ENCODE peak calls at places on chromosome 10, in eight cellular contexts. P is MCF 10A, C is brain microvascular endothelial cell, S is BJ, X is tibial nerve, Y is GM20000, L is endothelial cell, R is OCI-LY7. E is an unnamed sample.

GRCh38 chr10:119667562-119668328 is 16.6 kb downstream of the BAG3 start:
- DNase-seq in C (peak), R (no peak), X (peak), P (peak), S (peak), Y (no peak), L (no peak), E (no peak)

GRCh38 chr10:1687190-1687589 is 50.1 kb downstream of the ADARB2 start:
- DNase-seq in R (no peak), X (no peak), S (no peak), P (no peak), Y (no peak), C (no peak), L (no peak), E (no peak)

GRCh38 chr10:95655571-95656290 is 780 bp downstream of the ALDH18A1 start:
- DNase-seq in R (peak), P (peak), C (peak), Y (peak), X (no peak), L (no peak), S (no peak), E (no peak)

GRCh38 chr10:95246582-95247051 is 44.2 kb downstream of the PDLIM1 start:
- DNase-seq in P (peak), L (peak), C (peak), S (no peak), Y (peak), X (peak), R (peak), E (no peak)

GRCh38 chr10:114603943-114604342 is 54.1 kb downstream of the ABLIM1 start:
- DNase-seq in Y (no peak), R (no peak), P (no peak), C (no peak), S (no peak), X (no peak), L (no peak), E (peak)

GRCh38 chr10:95308389-95309302 is 17.8 kb upstream of the PDLIM1 start:
- DNase-seq in L (no peak), P (peak), S (peak), Y (no peak), X (peak), C (peak), R (no peak), E (no peak)

GRCh38 chr10:64731016-64731415 is 1209.8 kb downstream of the REEP3 start:
- DNase-seq in L (no peak), S (no peak), R (no peak), X (no peak), C (no peak), P (no peak), Y (no peak), E (no peak)

GRCh38 chr10:53361281-53361680 is 588.7 kb upstream of the MBL2 start:
- DNase-seq in S (no peak), X (no peak), C (no peak), Y (no peak), R (no peak), P (peak), L (no peak), E (no peak)

GRCh38 chr10:5573968-5574641 is 49.3 kb downstream of the CALML3 start:
- DNase-seq in L (no peak), S (no peak), P (no peak), C (no peak), X (no peak), R (peak), Y (no peak), E (no peak)

GRCh38 chr10:48653347-48653746 is 31.3 kb upstream of the WDFY4 start:
- DNase-seq in C (no peak), L (no peak), S (no peak), Y (no peak), P (no peak), X (no peak), R (no peak), E (no peak)

GRCh38 chr10:112585052-112585451 is 138.0 kb downstream of the VTI1A start:
- DNase-seq in X (no peak), S (no peak), C (peak), R (no peak), Y (no peak), L (no peak), P (peak), E (no peak)

GRCh38 chr10:129424978-129425377 is 42.1 kb upstream of the MGMT start:
- DNase-seq in R (no peak), X (no peak), P (no peak), C (no peak), L (no peak), Y (no peak), S (no peak), E (no peak)

GRCh38 chr10:132192991-132193670 is 6.4 kb downstream of the DPYSL4 start:
- DNase-seq in P (no peak), Y (no peak), C (no peak), X (no peak), S (no peak), L (no peak), R (no peak), E (peak)

GRCh38 chr10:101485681-101486554 is 102.1 kb downstream of the POLL start:
- DNase-seq in R (no peak), L (no peak), P (no peak), X (no peak), Y (no peak), S (no peak), C (no peak), E (no peak)

GRCh38 chr10:93437000-93437945 is 44.9 kb downstream of the MYOF start:
- DNase-seq in Y (no peak), P (peak), R (no peak), S (peak), C (peak), X (peak), L (peak), E (no peak)

GRCh38 chr10:70942125-70942524 is 53.8 kb upstream of the PCBD1 start:
- DNase-seq in P (no peak), C (no peak), S (no peak), L (no peak), X (no peak), Y (no peak), R (no peak), E (no peak)

GRCh38 chr10:102133373-102134195 is 744 bp downstream of the PPRC1 start:
- DNase-seq in C (peak), S (no peak), Y (peak), P (peak), L (peak), X (peak), R (peak), E (peak)

GRCh38 chr10:112393341-112393740 is 19.4 kb downstream of the ACSL5 start:
- DNase-seq in S (no peak), X (no peak), C (no peak), P (no peak), Y (no peak), L (no peak), R (no peak), E (no peak)

GRCh38 chr10:99276848-99277486 is 41.3 kb upstream of the HPSE2 start:
- DNase-seq in C (peak), S (no peak), L (no peak), P (peak), Y (no peak), X (no peak), R (peak), E (no peak)

GRCh38 chr10:125087897-125088215 is 72.5 kb downstream of the CTBP2 start:
- DNase-seq in C (no peak), P (no peak), S (no peak), Y (no peak), X (no peak), R (no peak), L (no peak), E (no peak)

GRCh38 chr10:79422178-79422892 is 23.1 kb downstream of the ZCCHC24 start:
- DNase-seq in P (peak), R (no peak), L (no peak), C (peak), X (peak), Y (no peak), S (peak), E (no peak)

GRCh38 chr10:8659982-8660381 is 605.5 kb downstream of the GATA3 start:
- DNase-seq in C (no peak), P (no peak), Y (no peak), X (no peak), L (no peak), S (no peak), R (no peak), E (no peak)

GRCh38 chr10:23361665-23362064 is 17.1 kb upstream of the C10orf67 start:
- DNase-seq in Y (no peak), X (no peak), L (no peak), P (no peak), S (no peak), R (no peak), C (no peak), E (no peak)
- TF ChIP-seq CTCF in Y (no peak), X (no peak), L (no peak), P (no peak), S (no peak), R (no peak), C (no peak), E (no peak)

GRCh38 chr10:78350286-78350685 is 316.6 kb downstream of the RPS24 start:
- DNase-seq in R (no peak), Y (no peak), X (no peak), L (no peak), P (no peak), C (no peak), S (no peak), E (no peak)

GRCh38 chr10:78354101-78354500 is 320.4 kb downstream of the RPS24 start:
- DNase-seq in S (no peak), L (no peak), P (no peak), X (no peak), Y (no peak), C (no peak), R (no peak), E (no peak)

GRCh38 chr10:78356291-78356915 is 322.7 kb downstream of the RPS24 start:
- DNase-seq in X (no peak), S (no peak), L (no peak), Y (no peak), C (no peak), P (no peak), R (no peak), E (no peak)

GRCh38 chr10:78351283-78351682 is 317.6 kb downstream of the RPS24 start:
- DNase-seq in P (no peak), R (no peak), C (no peak), Y (no peak), S (no peak), L (no peak), X (no peak), E (no peak)

DNA sequence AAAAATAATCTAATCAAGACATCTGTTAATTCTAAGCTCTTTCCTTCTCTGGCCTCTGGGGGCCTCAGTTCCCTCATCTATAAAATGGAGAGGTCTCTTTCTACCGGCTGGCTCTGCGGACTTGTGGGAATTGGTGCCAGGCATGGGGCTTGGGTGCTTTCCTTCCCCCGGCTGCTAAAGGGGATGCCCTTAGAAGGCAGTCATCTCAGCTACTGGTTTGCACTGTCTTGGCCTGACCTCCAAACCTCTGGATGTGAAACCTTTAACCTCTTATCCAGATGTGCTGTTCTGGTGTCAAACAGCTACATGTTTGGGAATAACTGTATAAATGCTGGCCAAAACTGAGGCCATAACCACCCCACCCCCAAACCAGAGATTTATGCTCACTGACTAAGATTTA is 320.0 kb downstream of the RPS24 start:
- DNase-seq in X (no peak), C (no peak), S (no peak), R (no peak), Y (no peak), L (no peak), P (no peak), E (no peak)
- TF ChIP-seq CTCF in X (no peak), C (peak), S (no peak), R (no peak), Y (no peak), L (no peak), P (no peak), E (no peak)

DNA sequence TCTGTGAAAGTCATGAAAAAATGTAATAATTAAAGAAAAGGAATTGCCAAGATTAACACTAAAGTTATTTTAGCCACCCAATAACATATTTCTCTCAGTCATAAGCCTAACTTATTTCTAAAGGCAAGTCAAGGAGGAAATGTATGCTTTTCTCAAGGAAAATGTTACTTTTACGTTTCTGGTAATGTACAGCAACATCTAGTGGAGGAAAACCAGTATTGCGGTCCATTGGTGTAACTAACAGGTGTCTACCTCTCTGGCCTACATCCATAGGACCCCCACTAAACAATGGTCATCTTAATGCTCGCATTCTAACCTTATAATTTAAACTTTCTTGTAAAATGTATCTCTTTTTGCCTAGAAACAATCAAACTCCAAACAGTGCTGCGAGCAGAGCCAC is 437.5 kb downstream of the KIF20B start:
- DNase-seq in R (peak), X (no peak), P (peak), S (no peak), C (peak), L (no peak), Y (no peak), E (no peak)
- TF ChIP-seq CTCF in R (peak), X (no peak), P (peak), S (peak), C (peak), L (peak), Y (no peak), E (no peak)

DNA sequence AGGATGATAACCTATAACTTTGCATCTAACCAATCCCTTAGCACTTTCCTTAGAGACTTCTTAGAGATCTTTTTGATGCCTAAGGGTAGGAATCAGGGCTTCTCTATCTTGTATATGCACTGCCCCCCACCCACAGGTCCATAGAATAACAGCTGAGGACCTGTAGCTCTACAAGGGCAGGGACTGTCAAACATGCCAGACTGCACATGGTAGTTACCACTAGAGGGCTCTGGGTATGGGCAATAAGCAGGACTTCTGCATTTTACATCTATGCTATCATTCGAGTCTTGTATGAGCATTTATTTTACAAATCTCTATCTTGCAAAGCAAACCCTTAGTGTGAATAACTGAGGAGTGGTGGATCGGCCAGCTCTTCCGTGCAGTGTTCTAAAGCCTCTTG is 219.1 kb downstream of the WDR11 start:
- DNase-seq in P (peak), X (no peak), S (no peak), Y (no peak), C (no peak), R (peak), L (peak), E (no peak)
- TF ChIP-seq CTCF in P (peak), X (no peak), S (no peak), Y (peak), C (no peak), R (peak), L (peak), E (peak)

DNA sequence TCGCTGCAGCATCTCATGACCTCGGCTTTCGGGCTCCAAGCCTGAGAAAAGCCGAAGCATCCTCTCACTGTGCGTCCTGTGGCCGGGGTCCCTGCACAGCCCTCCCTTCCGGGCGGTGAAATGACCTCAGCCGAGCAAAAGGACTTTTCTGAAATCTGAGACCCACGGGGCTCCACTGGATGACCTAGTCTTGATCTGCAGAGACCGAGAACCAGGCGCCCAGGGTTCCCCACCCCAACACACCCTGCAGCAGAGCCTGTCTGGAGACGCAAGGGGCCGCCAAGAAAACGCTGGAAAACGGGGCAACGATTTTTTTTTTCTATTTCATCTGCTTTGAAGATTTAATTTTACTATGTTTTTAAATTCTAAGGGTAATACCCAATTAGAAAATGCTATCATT is 31.7 kb downstream of the NPS start:
- DNase-seq in P (no peak), X (no peak), S (no peak), L (no peak), R (no peak), C (no peak), Y (no peak), E (no peak)
- TF ChIP-seq CTCF in P (no peak), X (no peak), S (no peak), L (no peak), R (no peak), C (no peak), Y (no peak), E (no peak)

GRCh38 chr10:97138174-97138573 is 47.6 kb downstream of the SLIT1 start:
- DNase-seq in P (peak), X (no peak), S (no peak), R (peak), Y (no peak), L (peak), C (no peak), E (no peak)
- TF ChIP-seq CTCF in P (no peak), X (no peak), S (no peak), R (peak), Y (no peak), L (no peak), C (peak), E (no peak)

GRCh38 chr10:68879628-68880027 is 21.5 kb upstream of the DDX50 start:
- DNase-seq in R (no peak), Y (no peak), S (no peak), C (no peak), L (no peak), X (no peak), P (no peak), E (no peak)
- TF ChIP-seq CTCF in R (no peak), Y (no peak), S (no peak), C (no peak), L (no peak), X (no peak), P (no peak), E (no peak)

GRCh38 chr10:90860790-90861189 is 3.0 kb upstream of the HTR7 start:
- DNase-seq in L (no peak), C (no peak), S (no peak), Y (no peak), X (no peak), R (no peak), P (no peak), E (no peak)

GRCh38 chr10:90862908-90863514 is 5.2 kb upstream of the HTR7 start:
- DNase-seq in Y (peak), R (peak), C (peak), S (no peak), P (peak), X (no peak), L (peak), E (no peak)

GRCh38 chr10:90871279-90871760 is 454 bp upstream of the RPP30 start:
- DNase-seq in S (no peak), P (peak), C (peak), L (peak), Y (peak), R (peak), X (no peak), E (peak)

GRCh38 chr10:90866050-90866598 is 5.7 kb upstream of the RPP30 start:
- DNase-seq in Y (no peak), R (no peak), P (no peak), C (no peak), L (no peak), S (no peak), X (no peak), E (no peak)

GRCh38 chr10:90865400-90865799 is 6.4 kb upstream of the RPP30 start:
- DNase-seq in C (peak), R (peak), X (no peak), P (no peak), Y (no peak), L (peak), S (no peak), E (no peak)
- TF ChIP-seq CTCF in C (peak), R (peak), X (no peak), P (peak), Y (no peak), L (no peak), S (peak), E (no peak)